ENCODE peak calls at places on chromosomes 12 and 14, in six cellular contexts. One of them, this sample, is unnamed.

GRCh38 chr14:61671086-61671485 is 24.2 kb upstream of the HIF1A start:
- DNase-seq in cardiac fibroblast: no peak
- DNase-seq in cardiac muscle cell: peak; percentile 25
- DNase-seq in astrocyte of the spinal cord: no peak
- DNase-seq in suprapubic skin: no peak
- DNase-seq in body of pancreas: no peak
- DNase-seq in this sample: no peak

GRCh38 chr12:106764738-106765137 is 9.7 kb upstream of the RIC8B start:
- DNase-seq in cardiac muscle cell: peak; percentile 78
- DNase-seq in suprapubic skin: no peak
- DNase-seq in astrocyte of the spinal cord: no peak
- DNase-seq in cardiac fibroblast: peak; percentile 78
- DNase-seq in body of pancreas: no peak
- DNase-seq in this sample: peak; percentile 68

GRCh38 chr12:52631676-52632459 is 13.5 kb upstream of the KRT73 start:
- DNase-seq in cardiac muscle cell: no peak
- DNase-seq in cardiac fibroblast: no peak
- DNase-seq in suprapubic skin: peak; percentile 34
- DNase-seq in astrocyte of the spinal cord: no peak
- DNase-seq in body of pancreas: no peak
- DNase-seq in this sample: no peak

GRCh38 chr14:24121210-24121609 is 6.5 kb upstream of the NRL start:
- DNase-seq in cardiac fibroblast: no peak
- DNase-seq in body of pancreas: no peak
- DNase-seq in astrocyte of the spinal cord: no peak
- DNase-seq in cardiac muscle cell: no peak
- DNase-seq in suprapubic skin: no peak
- DNase-seq in this sample: no peak

GRCh38 chr12:26416550-26416949 is 221.2 kb downstream of the SSPN start:
- DNase-seq in cardiac fibroblast: no peak
- DNase-seq in cardiac muscle cell: no peak
- DNase-seq in body of pancreas: no peak
- DNase-seq in suprapubic skin: no peak
- DNase-seq in astrocyte of the spinal cord: no peak
- DNase-seq in this sample: no peak

GRCh38 chr14:72904840-72905561 is 11.1 kb upstream of the DPF3 start:
- DNase-seq in cardiac fibroblast: peak; percentile 88
- DNase-seq in body of pancreas: peak; percentile 63
- DNase-seq in astrocyte of the spinal cord: peak; percentile 83
- DNase-seq in cardiac muscle cell: peak; percentile 87
- DNase-seq in suprapubic skin: no peak
- DNase-seq in this sample: peak; percentile 89

GRCh38 chr12:112841891-112842290 is 50.3 kb downstream of the RPH3A start:
- DNase-seq in cardiac muscle cell: peak; percentile 18
- DNase-seq in body of pancreas: no peak
- DNase-seq in suprapubic skin: no peak
- DNase-seq in cardiac fibroblast: no peak
- DNase-seq in astrocyte of the spinal cord: peak; percentile 32
- DNase-seq in this sample: peak; percentile 20

GRCh38 chr12:6268484-6269157 is 41.9 kb upstream of the PLEKHG6 start:
- DNase-seq in suprapubic skin: no peak
- DNase-seq in cardiac fibroblast: no peak
- DNase-seq in body of pancreas: no peak
- DNase-seq in astrocyte of the spinal cord: no peak
- DNase-seq in cardiac muscle cell: no peak
- DNase-seq in this sample: no peak

GRCh38 chr14:49971156-49972141 is 78.6 kb downstream of the ARF6 start:
- DNase-seq in astrocyte of the spinal cord: no peak
- DNase-seq in cardiac fibroblast: peak; percentile 85
- DNase-seq in cardiac muscle cell: peak; percentile 73
- DNase-seq in suprapubic skin: no peak
- DNase-seq in body of pancreas: no peak
- DNase-seq in this sample: peak; percentile 78

GRCh38 chr12:127254420-127254955 is 1012.5 kb upstream of the TMEM132C start:
- DNase-seq in body of pancreas: no peak
- DNase-seq in astrocyte of the spinal cord: no peak
- DNase-seq in suprapubic skin: no peak
- DNase-seq in cardiac muscle cell: no peak
- DNase-seq in cardiac fibroblast: no peak
- DNase-seq in this sample: no peak

GRCh38 chr12:84756961-84757360 is 155.6 kb downstream of the SLC6A15 start:
- DNase-seq in body of pancreas: no peak
- DNase-seq in astrocyte of the spinal cord: peak; percentile 51
- DNase-seq in suprapubic skin: no peak
- DNase-seq in cardiac fibroblast: peak; percentile 43
- DNase-seq in cardiac muscle cell: peak; percentile 51
- DNase-seq in this sample: peak; percentile 47

GRCh38 chr12:49369723-49370145 is 2.5 kb downstream of the SPATS2 start:
- DNase-seq in cardiac muscle cell: peak; percentile 69
- DNase-seq in suprapubic skin: no peak
- DNase-seq in cardiac fibroblast: peak; percentile 66
- DNase-seq in body of pancreas: peak; percentile 49
- DNase-seq in astrocyte of the spinal cord: peak; percentile 35
- DNase-seq in this sample: peak; percentile 69

GRCh38 chr14:94945615-94946014 is 175.7 kb upstream of the GSC start:
- DNase-seq in astrocyte of the spinal cord: no peak
- DNase-seq in suprapubic skin: no peak
- DNase-seq in cardiac fibroblast: no peak
- DNase-seq in cardiac muscle cell: no peak
- DNase-seq in body of pancreas: no peak
- DNase-seq in this sample: no peak

GRCh38 chr14:69299286-69300035 is 39.5 kb downstream of the GALNT16 start:
- DNase-seq in cardiac fibroblast: no peak
- DNase-seq in suprapubic skin: peak; percentile 56
- DNase-seq in astrocyte of the spinal cord: no peak
- DNase-seq in body of pancreas: no peak
- DNase-seq in cardiac muscle cell: no peak
- DNase-seq in this sample: no peak
- TF ChIP-seq CTCF in cardiac fibroblast: peak; percentile 29
- TF ChIP-seq CTCF in suprapubic skin: no peak
- TF ChIP-seq CTCF in astrocyte of the spinal cord: peak; percentile 31
- TF ChIP-seq CTCF in body of pancreas: no peak
- TF ChIP-seq CTCF in cardiac muscle cell: peak; percentile 17
- TF ChIP-seq CTCF in this sample: peak; percentile 18

DNA sequence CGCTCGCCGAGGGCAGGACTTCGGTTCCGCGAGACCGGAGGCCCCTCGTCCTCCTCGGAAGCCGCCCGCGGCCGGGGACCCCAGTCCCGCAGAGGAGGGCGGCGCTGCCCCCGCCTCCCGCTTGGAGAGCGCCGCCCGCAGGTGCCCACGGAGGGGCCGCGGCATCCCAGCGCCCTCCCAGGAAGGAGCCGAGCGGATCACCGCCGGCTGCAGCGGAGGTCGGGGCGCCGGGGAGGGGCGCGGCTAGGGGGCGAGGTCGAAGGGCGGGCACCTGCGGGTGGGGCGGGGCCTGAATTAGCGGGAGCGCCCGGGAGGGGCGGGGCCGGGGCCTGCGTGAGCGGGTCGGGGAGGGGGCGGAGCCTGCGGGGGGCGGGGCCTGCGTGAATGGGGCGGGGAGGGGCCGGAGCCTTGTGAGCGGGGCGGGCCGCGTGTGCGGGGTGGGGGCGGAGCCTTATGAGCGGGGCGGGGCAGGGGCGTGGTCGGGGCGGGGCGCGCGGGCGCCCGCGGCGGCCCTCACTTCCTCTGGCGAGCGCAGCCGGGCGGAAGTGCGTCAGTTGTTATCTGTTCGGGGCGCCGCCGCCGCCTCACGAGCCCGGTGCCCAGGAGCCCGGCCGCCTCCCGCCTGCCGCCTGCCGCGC is at the start of gene FBRSL1:
- DNase-seq in cardiac muscle cell: peak; percentile 91
- DNase-seq in cardiac fibroblast: peak; percentile 92
- DNase-seq in body of pancreas: peak; percentile 90
- DNase-seq in astrocyte of the spinal cord: peak; percentile 77
- DNase-seq in suprapubic skin: peak; percentile 94
- DNase-seq in this sample: peak; percentile 87
- TF ChIP-seq CTCF in cardiac muscle cell: no peak
- TF ChIP-seq CTCF in cardiac fibroblast: no peak
- TF ChIP-seq CTCF in body of pancreas: no peak
- TF ChIP-seq CTCF in astrocyte of the spinal cord: no peak
- TF ChIP-seq CTCF in suprapubic skin: no peak
- TF ChIP-seq CTCF in this sample: no peak

DNA sequence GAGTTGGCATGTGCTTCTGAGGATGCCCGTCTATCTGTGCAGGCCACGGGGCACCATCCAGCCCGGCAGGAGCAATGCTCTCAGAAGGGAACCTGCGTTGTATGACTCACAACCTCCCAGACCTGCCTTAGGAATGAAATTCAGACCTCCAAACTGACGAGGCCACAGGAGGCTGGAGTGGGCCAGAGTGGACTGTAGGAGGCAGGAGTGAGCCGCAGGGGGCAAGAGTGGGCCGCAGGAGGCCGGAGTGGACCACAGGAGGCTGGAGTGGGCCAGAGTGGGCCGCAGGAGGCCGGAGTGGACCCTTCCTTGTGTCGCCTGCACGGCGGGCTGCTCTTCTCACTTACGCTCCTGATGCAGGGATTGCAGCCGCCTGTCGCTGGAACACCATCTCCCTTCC is 11.1 kb upstream of the FBRSL1 start:
- DNase-seq in cardiac muscle cell: no peak
- DNase-seq in cardiac fibroblast: no peak
- DNase-seq in body of pancreas: no peak
- DNase-seq in astrocyte of the spinal cord: no peak
- DNase-seq in suprapubic skin: no peak
- DNase-seq in this sample: no peak
- TF ChIP-seq CTCF in cardiac muscle cell: peak; percentile 8
- TF ChIP-seq CTCF in cardiac fibroblast: peak; percentile 28
- TF ChIP-seq CTCF in body of pancreas: no peak
- TF ChIP-seq CTCF in astrocyte of the spinal cord: peak; percentile 17
- TF ChIP-seq CTCF in suprapubic skin: no peak
- TF ChIP-seq CTCF in this sample: peak; percentile 11

GRCh38 chr14:33851366-33851765 is 99.5 kb downstream of the EGLN3 start:
- DNase-seq in body of pancreas: no peak
- DNase-seq in cardiac muscle cell: no peak
- DNase-seq in cardiac fibroblast: no peak
- DNase-seq in suprapubic skin: no peak
- DNase-seq in astrocyte of the spinal cord: no peak
- DNase-seq in this sample: no peak

GRCh38 chr14:33848009-33848408 is 102.9 kb downstream of the EGLN3 start:
- DNase-seq in astrocyte of the spinal cord: no peak
- DNase-seq in suprapubic skin: no peak
- DNase-seq in cardiac muscle cell: no peak
- DNase-seq in cardiac fibroblast: no peak
- DNase-seq in body of pancreas: no peak
- DNase-seq in this sample: no peak

GRCh38 chr14:33850826-33851225 is 100.0 kb downstream of the EGLN3 start:
- DNase-seq in cardiac muscle cell: no peak
- DNase-seq in cardiac fibroblast: no peak
- DNase-seq in astrocyte of the spinal cord: no peak
- DNase-seq in body of pancreas: no peak
- DNase-seq in suprapubic skin: no peak
- DNase-seq in this sample: no peak

GRCh38 chr14:33848706-33849454 is 102.0 kb downstream of the EGLN3 start:
- DNase-seq in cardiac fibroblast: peak; percentile 61
- DNase-seq in cardiac muscle cell: peak; percentile 77
- DNase-seq in astrocyte of the spinal cord: peak; percentile 68
- DNase-seq in body of pancreas: peak; percentile 72
- DNase-seq in suprapubic skin: no peak
- DNase-seq in this sample: peak; percentile 70

DNA sequence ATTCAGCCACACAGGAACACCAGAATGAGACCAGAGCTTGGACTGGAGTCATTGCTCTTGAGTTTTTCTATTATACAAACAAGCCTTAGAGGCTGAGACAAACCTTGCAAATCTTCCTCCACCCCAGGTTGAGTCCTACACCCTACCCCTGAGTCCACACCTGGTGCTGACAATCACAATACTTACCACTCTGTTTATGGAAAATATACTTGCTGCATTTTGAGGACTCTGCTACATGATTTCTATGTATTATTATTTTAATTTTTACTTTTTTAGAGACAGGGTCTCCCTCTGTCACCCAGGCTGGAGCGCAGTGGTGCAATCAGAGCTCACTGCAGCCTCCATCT is 101.4 kb downstream of the EGLN3 start:
- DNase-seq in suprapubic skin: no peak
- DNase-seq in cardiac muscle cell: no peak
- DNase-seq in cardiac fibroblast: no peak
- DNase-seq in astrocyte of the spinal cord: no peak
- DNase-seq in body of pancreas: no peak
- DNase-seq in this sample: no peak
- TF ChIP-seq CTCF in suprapubic skin: no peak
- TF ChIP-seq CTCF in cardiac muscle cell: no peak
- TF ChIP-seq CTCF in cardiac fibroblast: no peak
- TF ChIP-seq CTCF in astrocyte of the spinal cord: no peak
- TF ChIP-seq CTCF in body of pancreas: no peak
- TF ChIP-seq CTCF in this sample: no peak

GRCh38 chr14:58637391-58638230 is at the start of gene DACT1:
- DNase-seq in cardiac fibroblast: peak; percentile 77
- DNase-seq in suprapubic skin: no peak
- DNase-seq in astrocyte of the spinal cord: peak; percentile 87
- DNase-seq in body of pancreas: peak; percentile 29
- DNase-seq in cardiac muscle cell: peak; percentile 86
- DNase-seq in this sample: peak; percentile 80
- TF ChIP-seq CTCF in cardiac fibroblast: no peak
- TF ChIP-seq CTCF in suprapubic skin: no peak
- TF ChIP-seq CTCF in astrocyte of the spinal cord: no peak
- TF ChIP-seq CTCF in body of pancreas: no peak
- TF ChIP-seq CTCF in cardiac muscle cell: no peak
- TF ChIP-seq CTCF in this sample: no peak